ENCODE peak calls at places on chromosomes 7 and 10, in six cellular contexts. A is memory B cell, P is mesendoderm, U is neural crest cell, Z is hippocampal formation, B is NCI-H1092. H is an unnamed sample.

GRCh38 chr10:97159906-97160305 is 25.9 kb downstream of the SLIT1 start:
- DNase-seq in A (no peak), P (no peak), U (no peak), Z (no peak), B (no peak), H (no peak)

GRCh38 chr7:152076940-152077933 is 51.8 kb downstream of the GALNT11 start:
- DNase-seq in A (no peak), P (no peak), U (no peak), Z (no peak), B (no peak), H (no peak)

GRCh38 chr7:6505685-6506559 is 45.3 kb downstream of the GRID2IP start:
- DNase-seq in A (no peak), P (no peak), U (no peak), Z (no peak), B (no peak), H (no peak)

GRCh38 chr7:87648316-87648715 is 20.1 kb downstream of the RUNDC3B start:
- DNase-seq in A (no peak), P (no peak), U (no peak), Z (no peak), B (no peak), H (no peak)

GRCh38 chr10:1049425-1049958 is 573 bp upstream of the IDI1 start:
- DNase-seq in A (no peak), P (no peak), U (no peak), Z (no peak), B (no peak), H (no peak)

GRCh38 chr10:22682237-22683192 is 31.9 kb downstream of the PIP4K2A start:
- DNase-seq in A (no peak), P (no peak), U (no peak), Z (no peak), B (no peak), H (no peak)

GRCh38 chr7:50641442-50642405 is 76.5 kb upstream of the DDC start:
- DNase-seq in A (no peak), P (peak; percentile 29), U (no peak), Z (peak; percentile 91), B (no peak), H (peak; percentile 14)

GRCh38 chr7:91408388-91409154 is 144.3 kb downstream of the FZD1 start:
- DNase-seq in A (no peak), P (peak; percentile 51), U (no peak), Z (no peak), B (no peak), H (no peak)

GRCh38 chr10:33309410-33309809 is 25.1 kb downstream of the NRP1 start:
- DNase-seq in A (no peak), P (no peak), U (no peak), Z (no peak), B (no peak), H (no peak)

GRCh38 chr10:84820596-84820995 is 492.2 kb downstream of the CCSER2 start:
- DNase-seq in A (no peak), P (no peak), U (no peak), Z (no peak), B (no peak), H (no peak)

GRCh38 chr7:73830872-73831655 is at the start of gene CLDN4:
- DNase-seq in A (no peak), P (peak; percentile 96), U (no peak), Z (no peak), B (peak; percentile 74), H (peak; percentile 94)

GRCh38 chr7:93044147-93044810 is 73.5 kb downstream of the SAMD9 start:
- DNase-seq in A (no peak), P (peak; percentile 18), U (no peak), Z (no peak), B (no peak), H (no peak)

GRCh38 chr7:69811682-69812344 is 213.5 kb downstream of the AUTS2 start:
- DNase-seq in A (no peak), P (no peak), U (no peak), Z (no peak), B (no peak), H (no peak)

GRCh38 chr7:121960678-121961461 is 87.9 kb downstream of the PTPRZ1 start:
- DNase-seq in A (no peak), P (peak; percentile 66), U (no peak), Z (no peak), B (no peak), H (peak; percentile 67)

GRCh38 chr7:42227523-42227922 is 9.5 kb downstream of the GLI3 start:
- DNase-seq in A (no peak), P (peak; percentile 70), U (no peak), Z (no peak), B (no peak), H (no peak)

GRCh38 chr10:24344279-24344678 is 135.3 kb downstream of the KIAA1217 start:
- DNase-seq in A (no peak), P (no peak), U (no peak), Z (no peak), B (no peak), H (no peak)

H was measured in NCI-H526.